ENCODE peak calls at places on chromosomes 13 and 19, in ten cellular contexts. One of them, this sample, is unnamed.

GRCh38 chr19:49761625-49762311 is 1.3 kb downstream of the TSKS start:
- DNase-seq in stimulated activated CD4-positive, alpha-beta T cell treated with anti-CD3 and anti-CD28 coated beads, Interleukin-1b, Interleukin-23, amount 100 ng/mL, for 24 hours: no peak
- DNase-seq in activated naive CD4-positive, alpha-beta T cell treated with anti-CD3 and anti-CD28 coated beads for 36 hours: peak; percentile 33
- DNase-seq in ovary: peak; percentile 55
- DNase-seq in iris pigment epithelial cell: peak; percentile 21
- DNase-seq in AG08395: peak; percentile 48
- DNase-seq in IMR-90: peak; percentile 56
- DNase-seq in tibial artery: no peak
- DNase-seq in right atrium auricular region: peak; percentile 66
- DNase-seq in NCI-H226: no peak
- DNase-seq in this sample: no peak

GRCh38 chr19:5001547-5002131 is 32.7 kb downstream of the KDM4B start:
- DNase-seq in IMR-90: peak; percentile 71
- DNase-seq in AG08395: peak; percentile 73
- DNase-seq in NCI-H226: peak; percentile 42
- DNase-seq in ovary: no peak
- DNase-seq in tibial artery: no peak
- DNase-seq in activated naive CD4-positive, alpha-beta T cell treated with anti-CD3 and anti-CD28 coated beads for 36 hours: peak; percentile 46
- DNase-seq in right atrium auricular region: no peak
- DNase-seq in stimulated activated CD4-positive, alpha-beta T cell treated with anti-CD3 and anti-CD28 coated beads, Interleukin-1b, Interleukin-23, amount 100 ng/mL, for 24 hours: peak; percentile 14
- DNase-seq in iris pigment epithelial cell: peak; percentile 73
- DNase-seq in this sample: no peak

GRCh38 chr13:83666126-83666525 is 216.1 kb downstream of the SLITRK1 start:
- DNase-seq in stimulated activated CD4-positive, alpha-beta T cell treated with anti-CD3 and anti-CD28 coated beads, Interleukin-1b, Interleukin-23, amount 100 ng/mL, for 24 hours: no peak
- DNase-seq in ovary: no peak
- DNase-seq in iris pigment epithelial cell: peak; percentile 26
- DNase-seq in NCI-H226: no peak
- DNase-seq in AG08395: no peak
- DNase-seq in tibial artery: no peak
- DNase-seq in activated naive CD4-positive, alpha-beta T cell treated with anti-CD3 and anti-CD28 coated beads for 36 hours: no peak
- DNase-seq in IMR-90: peak; percentile 7
- DNase-seq in right atrium auricular region: no peak
- DNase-seq in this sample: no peak

GRCh38 chr13:51502206-51502651 is 49.4 kb upstream of the INTS6 start:
- DNase-seq in tibial artery: no peak
- DNase-seq in activated naive CD4-positive, alpha-beta T cell treated with anti-CD3 and anti-CD28 coated beads for 36 hours: peak; percentile 66
- DNase-seq in ovary: no peak
- DNase-seq in iris pigment epithelial cell: peak; percentile 39
- DNase-seq in NCI-H226: no peak
- DNase-seq in IMR-90: peak; percentile 59
- DNase-seq in AG08395: peak; percentile 27
- DNase-seq in right atrium auricular region: no peak
- DNase-seq in stimulated activated CD4-positive, alpha-beta T cell treated with anti-CD3 and anti-CD28 coated beads, Interleukin-1b, Interleukin-23, amount 100 ng/mL, for 24 hours: no peak
- DNase-seq in this sample: peak; percentile 20

GRCh38 chr13:23433171-23434153 is at the start of gene SACS:
- DNase-seq in tibial artery: no peak
- DNase-seq in stimulated activated CD4-positive, alpha-beta T cell treated with anti-CD3 and anti-CD28 coated beads, Interleukin-1b, Interleukin-23, amount 100 ng/mL, for 24 hours: no peak
- DNase-seq in ovary: no peak
- DNase-seq in NCI-H226: no peak
- DNase-seq in right atrium auricular region: no peak
- DNase-seq in IMR-90: peak; percentile 52
- DNase-seq in iris pigment epithelial cell: peak; percentile 55
- DNase-seq in activated naive CD4-positive, alpha-beta T cell treated with anti-CD3 and anti-CD28 coated beads for 36 hours: no peak
- DNase-seq in AG08395: peak; percentile 68
- DNase-seq in this sample: no peak

GRCh38 chr13:76338003-76338402 is 548.2 kb downstream of the KCTD12 start:
- DNase-seq in NCI-H226: no peak
- DNase-seq in stimulated activated CD4-positive, alpha-beta T cell treated with anti-CD3 and anti-CD28 coated beads, Interleukin-1b, Interleukin-23, amount 100 ng/mL, for 24 hours: no peak
- DNase-seq in IMR-90: no peak
- DNase-seq in tibial artery: no peak
- DNase-seq in right atrium auricular region: no peak
- DNase-seq in ovary: no peak
- DNase-seq in activated naive CD4-positive, alpha-beta T cell treated with anti-CD3 and anti-CD28 coated beads for 36 hours: no peak
- DNase-seq in iris pigment epithelial cell: no peak
- DNase-seq in AG08395: no peak
- DNase-seq in this sample: no peak

GRCh38 chr13:31790992-31791391 is 51.7 kb downstream of the RXFP2 start:
- DNase-seq in right atrium auricular region: no peak
- DNase-seq in tibial artery: no peak
- DNase-seq in AG08395: peak; percentile 50
- DNase-seq in IMR-90: peak; percentile 17
- DNase-seq in iris pigment epithelial cell: no peak
- DNase-seq in ovary: no peak
- DNase-seq in NCI-H226: no peak
- DNase-seq in stimulated activated CD4-positive, alpha-beta T cell treated with anti-CD3 and anti-CD28 coated beads, Interleukin-1b, Interleukin-23, amount 100 ng/mL, for 24 hours: no peak
- DNase-seq in activated naive CD4-positive, alpha-beta T cell treated with anti-CD3 and anti-CD28 coated beads for 36 hours: no peak
- DNase-seq in this sample: no peak

GRCh38 chr13:41533266-41533665 is 75.9 kb downstream of the RGCC start:
- DNase-seq in IMR-90: no peak
- DNase-seq in AG08395: no peak
- DNase-seq in activated naive CD4-positive, alpha-beta T cell treated with anti-CD3 and anti-CD28 coated beads for 36 hours: no peak
- DNase-seq in iris pigment epithelial cell: no peak
- DNase-seq in stimulated activated CD4-positive, alpha-beta T cell treated with anti-CD3 and anti-CD28 coated beads, Interleukin-1b, Interleukin-23, amount 100 ng/mL, for 24 hours: no peak
- DNase-seq in tibial artery: no peak
- DNase-seq in ovary: no peak
- DNase-seq in right atrium auricular region: no peak
- DNase-seq in NCI-H226: no peak
- DNase-seq in this sample: no peak

GRCh38 chr13:99505814-99506269 is 4.6 kb downstream of the TM9SF2 start:
- DNase-seq in activated naive CD4-positive, alpha-beta T cell treated with anti-CD3 and anti-CD28 coated beads for 36 hours: no peak
- DNase-seq in AG08395: peak; percentile 41
- DNase-seq in stimulated activated CD4-positive, alpha-beta T cell treated with anti-CD3 and anti-CD28 coated beads, Interleukin-1b, Interleukin-23, amount 100 ng/mL, for 24 hours: no peak
- DNase-seq in tibial artery: no peak
- DNase-seq in ovary: no peak
- DNase-seq in IMR-90: peak; percentile 63
- DNase-seq in NCI-H226: no peak
- DNase-seq in right atrium auricular region: no peak
- DNase-seq in iris pigment epithelial cell: peak; percentile 34
- DNase-seq in this sample: no peak

GRCh38 chr13:26469602-26470001 is 87.9 kb upstream of the WASF3 start:
- DNase-seq in ovary: no peak
- DNase-seq in stimulated activated CD4-positive, alpha-beta T cell treated with anti-CD3 and anti-CD28 coated beads, Interleukin-1b, Interleukin-23, amount 100 ng/mL, for 24 hours: no peak
- DNase-seq in activated naive CD4-positive, alpha-beta T cell treated with anti-CD3 and anti-CD28 coated beads for 36 hours: no peak
- DNase-seq in right atrium auricular region: peak; percentile 2
- DNase-seq in NCI-H226: no peak
- DNase-seq in AG08395: no peak
- DNase-seq in IMR-90: no peak
- DNase-seq in tibial artery: no peak
- DNase-seq in iris pigment epithelial cell: no peak
- DNase-seq in this sample: no peak

GRCh38 chr19:39166571-39167391 is 30.0 kb upstream of the NCCRP1 start:
- DNase-seq in ovary: peak; percentile 69
- DNase-seq in stimulated activated CD4-positive, alpha-beta T cell treated with anti-CD3 and anti-CD28 coated beads, Interleukin-1b, Interleukin-23, amount 100 ng/mL, for 24 hours: no peak
- DNase-seq in activated naive CD4-positive, alpha-beta T cell treated with anti-CD3 and anti-CD28 coated beads for 36 hours: no peak
- DNase-seq in NCI-H226: no peak
- DNase-seq in IMR-90: no peak
- DNase-seq in tibial artery: no peak
- DNase-seq in iris pigment epithelial cell: peak; percentile 8
- DNase-seq in AG08395: no peak
- DNase-seq in right atrium auricular region: peak; percentile 76
- DNase-seq in this sample: no peak

GRCh38 chr19:44635581-44636438 is 7.9 kb upstream of the PVR start:
- DNase-seq in activated naive CD4-positive, alpha-beta T cell treated with anti-CD3 and anti-CD28 coated beads for 36 hours: no peak
- DNase-seq in AG08395: peak; percentile 29
- DNase-seq in ovary: no peak
- DNase-seq in IMR-90: peak; percentile 63
- DNase-seq in iris pigment epithelial cell: peak; percentile 53
- DNase-seq in right atrium auricular region: no peak
- DNase-seq in stimulated activated CD4-positive, alpha-beta T cell treated with anti-CD3 and anti-CD28 coated beads, Interleukin-1b, Interleukin-23, amount 100 ng/mL, for 24 hours: no peak
- DNase-seq in tibial artery: no peak
- DNase-seq in NCI-H226: peak; percentile 54
- DNase-seq in this sample: no peak

GRCh38 chr19:55626350-55626749 is 2.0 kb upstream of the ZNF784 start:
- DNase-seq in ovary: no peak
- DNase-seq in activated naive CD4-positive, alpha-beta T cell treated with anti-CD3 and anti-CD28 coated beads for 36 hours: peak; percentile 79
- DNase-seq in IMR-90: no peak
- DNase-seq in stimulated activated CD4-positive, alpha-beta T cell treated with anti-CD3 and anti-CD28 coated beads, Interleukin-1b, Interleukin-23, amount 100 ng/mL, for 24 hours: no peak
- DNase-seq in iris pigment epithelial cell: no peak
- DNase-seq in right atrium auricular region: no peak
- DNase-seq in tibial artery: no peak
- DNase-seq in NCI-H226: no peak
- DNase-seq in AG08395: no peak
- DNase-seq in this sample: no peak

GRCh38 chr19:47324502-47324901 is 7.5 kb upstream of the C5AR2 start:
- DNase-seq in tibial artery: peak; percentile 74
- DNase-seq in AG08395: no peak
- DNase-seq in iris pigment epithelial cell: no peak
- DNase-seq in NCI-H226: no peak
- DNase-seq in activated naive CD4-positive, alpha-beta T cell treated with anti-CD3 and anti-CD28 coated beads for 36 hours: no peak
- DNase-seq in IMR-90: no peak
- DNase-seq in ovary: no peak
- DNase-seq in stimulated activated CD4-positive, alpha-beta T cell treated with anti-CD3 and anti-CD28 coated beads, Interleukin-1b, Interleukin-23, amount 100 ng/mL, for 24 hours: no peak
- DNase-seq in right atrium auricular region: no peak
- DNase-seq in this sample: peak; percentile 60

GRCh38 chr13:45238945-45239795 is 38.3 kb upstream of the KCTD4 start:
- DNase-seq in right atrium auricular region: no peak
- DNase-seq in AG08395: peak; percentile 52
- DNase-seq in iris pigment epithelial cell: peak; percentile 72
- DNase-seq in tibial artery: no peak
- DNase-seq in NCI-H226: peak; percentile 64
- DNase-seq in activated naive CD4-positive, alpha-beta T cell treated with anti-CD3 and anti-CD28 coated beads for 36 hours: no peak
- DNase-seq in stimulated activated CD4-positive, alpha-beta T cell treated with anti-CD3 and anti-CD28 coated beads, Interleukin-1b, Interleukin-23, amount 100 ng/mL, for 24 hours: no peak
- DNase-seq in ovary: no peak
- DNase-seq in IMR-90: peak; percentile 62
- DNase-seq in this sample: no peak

GRCh38 chr13:33089311-33089710 is 73.1 kb downstream of the KL start:
- DNase-seq in activated naive CD4-positive, alpha-beta T cell treated with anti-CD3 and anti-CD28 coated beads for 36 hours: no peak
- DNase-seq in NCI-H226: no peak
- DNase-seq in ovary: no peak
- DNase-seq in IMR-90: no peak
- DNase-seq in tibial artery: no peak
- DNase-seq in right atrium auricular region: no peak
- DNase-seq in iris pigment epithelial cell: no peak
- DNase-seq in AG08395: no peak
- DNase-seq in stimulated activated CD4-positive, alpha-beta T cell treated with anti-CD3 and anti-CD28 coated beads, Interleukin-1b, Interleukin-23, amount 100 ng/mL, for 24 hours: no peak
- DNase-seq in this sample: no peak

GRCh38 chr13:32448224-32448623 is 20.3 kb upstream of the N4BP2L1 start:
- DNase-seq in IMR-90: no peak
- DNase-seq in tibial artery: no peak
- DNase-seq in activated naive CD4-positive, alpha-beta T cell treated with anti-CD3 and anti-CD28 coated beads for 36 hours: no peak
- DNase-seq in ovary: no peak
- DNase-seq in NCI-H226: no peak
- DNase-seq in iris pigment epithelial cell: no peak
- DNase-seq in AG08395: no peak
- DNase-seq in right atrium auricular region: no peak
- DNase-seq in stimulated activated CD4-positive, alpha-beta T cell treated with anti-CD3 and anti-CD28 coated beads, Interleukin-1b, Interleukin-23, amount 100 ng/mL, for 24 hours: no peak
- DNase-seq in this sample: no peak

GRCh38 chr19:9323557-9323918 is 441 bp upstream of the ZNF559 start:
- DNase-seq in ovary: peak; percentile 75
- DNase-seq in IMR-90: peak; percentile 75
- DNase-seq in tibial artery: peak; percentile 83
- DNase-seq in activated naive CD4-positive, alpha-beta T cell treated with anti-CD3 and anti-CD28 coated beads for 36 hours: peak; percentile 73
- DNase-seq in AG08395: peak; percentile 39
- DNase-seq in right atrium auricular region: peak; percentile 77
- DNase-seq in stimulated activated CD4-positive, alpha-beta T cell treated with anti-CD3 and anti-CD28 coated beads, Interleukin-1b, Interleukin-23, amount 100 ng/mL, for 24 hours: no peak
- DNase-seq in NCI-H226: peak; percentile 89
- DNase-seq in iris pigment epithelial cell: peak; percentile 92
- DNase-seq in this sample: peak; percentile 86

GRCh38 chr13:100668408-100668807 is 6.2 kb downstream of the TMTC4 start:
- DNase-seq in NCI-H226: no peak
- DNase-seq in tibial artery: no peak
- DNase-seq in IMR-90: peak; percentile 17
- DNase-seq in AG08395: peak; percentile 37
- DNase-seq in stimulated activated CD4-positive, alpha-beta T cell treated with anti-CD3 and anti-CD28 coated beads, Interleukin-1b, Interleukin-23, amount 100 ng/mL, for 24 hours: no peak
- DNase-seq in right atrium auricular region: no peak
- DNase-seq in ovary: no peak
- DNase-seq in iris pigment epithelial cell: peak; percentile 15
- DNase-seq in activated naive CD4-positive, alpha-beta T cell treated with anti-CD3 and anti-CD28 coated beads for 36 hours: no peak
- DNase-seq in this sample: no peak

GRCh38 chr13:35699805-35700204 is 223.3 kb upstream of the MAB21L1 start:
- DNase-seq in stimulated activated CD4-positive, alpha-beta T cell treated with anti-CD3 and anti-CD28 coated beads, Interleukin-1b, Interleukin-23, amount 100 ng/mL, for 24 hours: no peak
- DNase-seq in NCI-H226: no peak
- DNase-seq in AG08395: peak; percentile 53
- DNase-seq in tibial artery: no peak
- DNase-seq in IMR-90: peak; percentile 66
- DNase-seq in activated naive CD4-positive, alpha-beta T cell treated with anti-CD3 and anti-CD28 coated beads for 36 hours: no peak
- DNase-seq in iris pigment epithelial cell: peak; percentile 23
- DNase-seq in ovary: peak; percentile 38
- DNase-seq in right atrium auricular region: no peak
- DNase-seq in this sample: no peak

GRCh38 chr13:103164239-103164638 is 98.0 kb upstream of the SLC10A2 start:
- DNase-seq in activated naive CD4-positive, alpha-beta T cell treated with anti-CD3 and anti-CD28 coated beads for 36 hours: no peak
- DNase-seq in AG08395: no peak
- DNase-seq in stimulated activated CD4-positive, alpha-beta T cell treated with anti-CD3 and anti-CD28 coated beads, Interleukin-1b, Interleukin-23, amount 100 ng/mL, for 24 hours: no peak
- DNase-seq in iris pigment epithelial cell: peak; percentile 10
- DNase-seq in ovary: no peak
- DNase-seq in IMR-90: no peak
- DNase-seq in tibial artery: no peak
- DNase-seq in right atrium auricular region: no peak
- DNase-seq in NCI-H226: no peak
- DNase-seq in this sample: no peak

GRCh38 chr19:44741258-44741731 is 7.2 kb upstream of the BCL3 start:
- DNase-seq in stimulated activated CD4-positive, alpha-beta T cell treated with anti-CD3 and anti-CD28 coated beads, Interleukin-1b, Interleukin-23, amount 100 ng/mL, for 24 hours: no peak
- DNase-seq in iris pigment epithelial cell: no peak
- DNase-seq in activated naive CD4-positive, alpha-beta T cell treated with anti-CD3 and anti-CD28 coated beads for 36 hours: no peak
- DNase-seq in AG08395: no peak
- DNase-seq in IMR-90: no peak
- DNase-seq in right atrium auricular region: no peak
- DNase-seq in tibial artery: no peak
- DNase-seq in NCI-H226: peak; percentile 62
- DNase-seq in ovary: no peak
- DNase-seq in this sample: no peak

GRCh38 chr13:21310220-21310619 is 133.8 kb downstream of the MRPL57 start:
- DNase-seq in tibial artery: no peak
- DNase-seq in stimulated activated CD4-positive, alpha-beta T cell treated with anti-CD3 and anti-CD28 coated beads, Interleukin-1b, Interleukin-23, amount 100 ng/mL, for 24 hours: no peak
- DNase-seq in ovary: no peak
- DNase-seq in right atrium auricular region: no peak
- DNase-seq in AG08395: no peak
- DNase-seq in IMR-90: no peak
- DNase-seq in NCI-H226: peak; percentile 42
- DNase-seq in iris pigment epithelial cell: peak; percentile 39
- DNase-seq in activated naive CD4-positive, alpha-beta T cell treated with anti-CD3 and anti-CD28 coated beads for 36 hours: no peak
- DNase-seq in this sample: no peak

GRCh38 chr13:37136187-37136586 is 30.7 kb upstream of the CSNK1A1L start:
- DNase-seq in tibial artery: no peak
- DNase-seq in iris pigment epithelial cell: no peak
- DNase-seq in activated naive CD4-positive, alpha-beta T cell treated with anti-CD3 and anti-CD28 coated beads for 36 hours: no peak
- DNase-seq in AG08395: peak; percentile 23
- DNase-seq in stimulated activated CD4-positive, alpha-beta T cell treated with anti-CD3 and anti-CD28 coated beads, Interleukin-1b, Interleukin-23, amount 100 ng/mL, for 24 hours: no peak
- DNase-seq in NCI-H226: no peak
- DNase-seq in IMR-90: peak; percentile 17
- DNase-seq in ovary: no peak
- DNase-seq in right atrium auricular region: no peak
- DNase-seq in this sample: no peak

GRCh38 chr13:46295531-46296464 is 84.1 kb downstream of the LRRC63 start:
- DNase-seq in activated naive CD4-positive, alpha-beta T cell treated with anti-CD3 and anti-CD28 coated beads for 36 hours: peak; percentile 76
- DNase-seq in AG08395: peak; percentile 84
- DNase-seq in stimulated activated CD4-positive, alpha-beta T cell treated with anti-CD3 and anti-CD28 coated beads, Interleukin-1b, Interleukin-23, amount 100 ng/mL, for 24 hours: no peak
- DNase-seq in ovary: no peak
- DNase-seq in tibial artery: no peak
- DNase-seq in right atrium auricular region: peak; percentile 68
- DNase-seq in iris pigment epithelial cell: peak; percentile 91
- DNase-seq in NCI-H226: peak; percentile 87
- DNase-seq in IMR-90: peak; percentile 83
- DNase-seq in this sample: no peak

GRCh38 chr13:111947026-111947810 is 119.7 kb upstream of the SOX1 start:
- DNase-seq in stimulated activated CD4-positive, alpha-beta T cell treated with anti-CD3 and anti-CD28 coated beads, Interleukin-1b, Interleukin-23, amount 100 ng/mL, for 24 hours: no peak
- DNase-seq in AG08395: no peak
- DNase-seq in ovary: no peak
- DNase-seq in right atrium auricular region: peak; percentile 18
- DNase-seq in NCI-H226: no peak
- DNase-seq in activated naive CD4-positive, alpha-beta T cell treated with anti-CD3 and anti-CD28 coated beads for 36 hours: no peak
- DNase-seq in tibial artery: no peak
- DNase-seq in IMR-90: no peak
- DNase-seq in iris pigment epithelial cell: no peak
- DNase-seq in this sample: no peak

GRCh38 chr13:23674795-23675640 is 104.8 kb downstream of the TNFRSF19 start:
- DNase-seq in iris pigment epithelial cell: peak; percentile 85
- DNase-seq in stimulated activated CD4-positive, alpha-beta T cell treated with anti-CD3 and anti-CD28 coated beads, Interleukin-1b, Interleukin-23, amount 100 ng/mL, for 24 hours: no peak
- DNase-seq in ovary: no peak
- DNase-seq in NCI-H226: no peak
- DNase-seq in tibial artery: no peak
- DNase-seq in right atrium auricular region: no peak
- DNase-seq in AG08395: no peak
- DNase-seq in activated naive CD4-positive, alpha-beta T cell treated with anti-CD3 and anti-CD28 coated beads for 36 hours: peak; percentile 19
- DNase-seq in IMR-90: peak; percentile 99
- DNase-seq in this sample: no peak

GRCh38 chr13:112743451-112744305 is 53.8 kb downstream of the ATP11A start:
- DNase-seq in right atrium auricular region: no peak
- DNase-seq in AG08395: no peak
- DNase-seq in ovary: no peak
- DNase-seq in tibial artery: no peak
- DNase-seq in IMR-90: no peak
- DNase-seq in NCI-H226: no peak
- DNase-seq in stimulated activated CD4-positive, alpha-beta T cell treated with anti-CD3 and anti-CD28 coated beads, Interleukin-1b, Interleukin-23, amount 100 ng/mL, for 24 hours: no peak
- DNase-seq in activated naive CD4-positive, alpha-beta T cell treated with anti-CD3 and anti-CD28 coated beads for 36 hours: no peak
- DNase-seq in iris pigment epithelial cell: no peak
- DNase-seq in this sample: no peak